ENCODE peak calls at places on chromosome 3, in seven cellular contexts. D, Y, U, F, A, C and N are unnamed samples.
A peak's percentile ranks its signal among the peaks of the same experiment; 100 is the strongest.

GRCh38 chr3:128489860-128490649 is 2.9 kb downstream of the GATA2 start:
- DNase-seq in U (peak; percentile 95), A (peak; percentile 49), Y (peak; percentile 72), D (no peak), F (peak; percentile 68), C (no peak), N (no peak)

GRCh38 chr3:141646760-141647561 is 91.1 kb upstream of the RNF7 start:
- DNase-seq in U (peak; percentile 59), Y (peak; percentile 82), A (peak; percentile 56), F (peak; percentile 88), D (peak; percentile 60), C (peak; percentile 57), N (no peak)

GRCh38 chr3:178340523-178340922 is 195.7 kb upstream of the KCNMB2 start:
- DNase-seq in C (no peak), D (no peak), A (no peak), Y (no peak), F (peak; percentile 15), U (no peak), N (no peak)

GRCh38 chr3:78633626-78634025 is 1134.2 kb downstream of the ROBO1 start:
- DNase-seq in U (no peak), A (no peak), Y (no peak), C (no peak), D (no peak), F (no peak), N (no peak)

GRCh38 chr3:47476644-47477199 is 981 bp upstream of the SCAP start:
- DNase-seq in D (no peak), C (no peak), U (no peak), F (no peak), Y (no peak), A (no peak), N (no peak)

GRCh38 chr3:42702066-42702951 is at the start of gene HHATL:
- DNase-seq in Y (no peak), F (no peak), U (no peak), D (peak; percentile 7), C (peak; percentile 82), A (peak; percentile 40), N (no peak)

GRCh38 chr3:140585828-140586227 is 92.0 kb upstream of the TRIM42 start:
- DNase-seq in Y (no peak), U (no peak), C (no peak), D (no peak), F (no peak), A (no peak), N (no peak)

GRCh38 chr3:29465836-29466235 is 185.0 kb downstream of the RBMS3 start:
- DNase-seq in F (no peak), D (no peak), C (peak; percentile 13), U (no peak), A (no peak), Y (no peak), N (no peak)

GRCh38 chr3:72571052-72571451 is 277.2 kb downstream of the SHQ1 start:
- DNase-seq in C (no peak), F (no peak), A (no peak), D (no peak), U (no peak), Y (no peak), N (no peak)

GRCh38 chr3:156787926-156788663 is 38.1 kb upstream of the LEKR1 start:
- DNase-seq in D (no peak), Y (no peak), A (no peak), U (no peak), F (peak; percentile 86), C (no peak), N (no peak)

GRCh38 chr3:185120126-185120525 is 32.7 kb downstream of the C3orf70 start:
- DNase-seq in F (no peak), U (no peak), C (no peak), A (no peak), Y (no peak), D (no peak), N (no peak)

GRCh38 chr3:100159564-100160153 is 45.4 kb upstream of the FILIP1L start:
- DNase-seq in C (no peak), U (no peak), Y (no peak), D (no peak), A (no peak), F (peak; percentile 10), N (no peak)

GRCh38 chr3:131948806-131949205 is 86.0 kb downstream of the CPNE4 start:
- DNase-seq in D (no peak), A (no peak), U (no peak), F (no peak), Y (no peak), C (no peak), N (no peak)

GRCh38 chr3:73493543-73494314 is 131.0 kb downstream of the PDZRN3 start:
- DNase-seq in D (no peak), F (no peak), C (no peak), Y (no peak), A (no peak), U (no peak), N (no peak)

GRCh38 chr3:5564278-5564666 is 376.8 kb downstream of the EDEM1 start:
- DNase-seq in D (no peak), Y (no peak), A (no peak), C (no peak), F (no peak), U (no peak), N (no peak)

GRCh38 chr3:66261318-66261717 is 40.5 kb downstream of the SLC25A26 start:
- DNase-seq in C (no peak), D (no peak), F (no peak), A (no peak), U (no peak), Y (no peak), N (no peak)

GRCh38 chr3:125202197-125202596 is 10.4 kb downstream of the SLC12A8 start:
- DNase-seq in C (no peak), A (no peak), F (no peak), D (no peak), U (peak; percentile 29), Y (peak; percentile 75), N (no peak)

GRCh38 chr3:192727032-192727847 is at the start of gene FGF12:
- DNase-seq in D (peak; percentile 20), A (peak; percentile 61), C (peak; percentile 86), F (peak; percentile 81), U (peak; percentile 96), Y (peak; percentile 96), N (peak; percentile 2)

GRCh38 chr3:196981657-196982056 is 13.0 kb upstream of the PIGZ start:
- DNase-seq in F (no peak), A (no peak), U (no peak), D (no peak), C (no peak), Y (no peak), N (no peak)

GRCh38 chr3:4314688-4315087 is 11.5 kb downstream of the SETMAR start:
- DNase-seq in C (no peak), A (no peak), D (no peak), Y (no peak), F (no peak), U (no peak), N (no peak)
- TF ChIP-seq CTCF in C (peak; percentile 6), A (peak; percentile 21), D (no peak), Y (no peak), F (peak; percentile 56), U (peak; percentile 37), N (no peak)

GRCh38 chr3:123085293-123085949 is 18.6 kb downstream of the PDIA5 start:
- DNase-seq in D (no peak), U (peak; percentile 28), Y (no peak), A (no peak), C (no peak), F (no peak), N (no peak)

GRCh38 chr3:123084192-123084591 is 17.4 kb downstream of the PDIA5 start:
- DNase-seq in F (no peak), D (no peak), Y (no peak), A (no peak), C (no peak), U (no peak), N (no peak)

GRCh38 chr3:123088360-123088759 is 21.5 kb downstream of the PDIA5 start:
- DNase-seq in F (no peak), D (no peak), U (no peak), C (no peak), Y (no peak), A (no peak), N (no peak)

GRCh38 chr3:123084738-123085237 is 18.0 kb downstream of the PDIA5 start:
- DNase-seq in U (no peak), F (no peak), A (no peak), C (no peak), Y (no peak), D (no peak), N (no peak)

DNA sequence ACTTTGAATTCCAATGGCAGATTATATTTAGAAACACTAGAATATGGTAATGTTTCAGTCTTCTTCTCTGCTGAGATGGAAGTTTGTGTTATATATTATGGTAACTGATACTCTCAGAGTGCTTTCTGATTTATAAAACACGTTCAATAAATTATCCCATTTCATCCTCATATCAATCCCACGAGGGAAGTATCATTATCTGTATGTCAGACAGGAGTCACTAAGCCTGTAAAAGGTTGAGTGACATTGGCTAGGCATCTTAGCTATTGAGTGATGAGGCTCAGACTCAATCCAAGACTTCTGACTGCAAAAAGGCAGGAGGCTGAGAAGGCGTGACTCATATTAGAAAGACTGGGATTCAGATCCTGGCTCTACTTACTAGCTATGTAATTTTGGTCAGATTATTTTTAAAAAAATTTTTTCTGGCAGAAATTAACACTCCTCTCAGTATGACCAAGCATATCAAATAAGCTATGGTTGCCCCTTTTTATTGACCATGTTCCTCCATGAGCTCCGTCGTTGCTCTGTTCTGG is 19.4 kb downstream of the PDIA5 start:
- DNase-seq in C (no peak), U (no peak), F (no peak), D (no peak), Y (no peak), A (no peak), N (no peak)
- H3K4me1 ChIP-seq in C (peaks cover 52% of the 10 kb centered on the region), U (peaks cover 85% of the 10 kb centered on the region), F (peaks cover 30% of the 10 kb centered on the region), D (peaks cover 60% of the 10 kb centered on the region), Y (peaks cover 49% of the 10 kb centered on the region), A (peaks cover 58% of the 10 kb centered on the region), N (peaks cover 47% of the 10 kb centered on the region)

DNA sequence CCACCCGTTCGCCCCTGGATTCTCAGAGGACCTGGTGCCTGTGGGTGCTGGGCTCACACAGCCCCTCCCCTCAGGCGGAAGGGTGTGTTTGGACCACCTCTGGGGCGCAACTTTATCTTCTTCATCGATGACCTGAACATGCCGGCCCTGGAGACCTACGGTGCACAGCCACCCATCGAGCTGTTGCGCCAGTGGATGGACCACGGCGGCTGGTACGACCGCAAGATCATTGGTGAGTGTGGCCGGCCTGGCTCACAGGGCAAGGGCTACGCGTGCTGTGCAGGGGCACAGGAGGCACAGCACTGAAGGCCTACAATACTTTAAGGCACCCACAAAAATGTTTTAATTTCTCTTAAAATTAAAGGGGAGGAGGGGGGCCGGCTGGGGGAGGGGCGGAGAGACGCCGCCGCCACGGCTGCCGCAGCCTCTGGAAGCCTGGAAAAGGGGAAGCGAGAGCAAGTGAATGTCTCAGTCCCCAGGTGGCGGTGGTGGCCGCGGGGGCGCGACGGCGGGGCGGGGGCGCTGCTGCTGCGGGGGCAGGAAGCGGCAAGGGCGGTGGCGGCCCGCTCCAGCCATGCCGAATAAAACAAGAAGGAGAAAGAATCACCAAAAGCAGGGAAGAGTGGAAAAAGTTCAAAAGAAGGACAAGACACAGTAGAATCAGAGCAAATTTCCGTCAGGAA is 56.8 kb downstream of the DNAH1 start:
- DNase-seq in Y (peak; percentile 70), C (peak; percentile 38), F (no peak), A (no peak), D (no peak), U (peak; percentile 67), N (no peak)
- TF ChIP-seq CTCF in Y (peak; percentile 42), C (no peak), F (no peak), A (peak; percentile 8), D (no peak), U (peak; percentile 33), N (no peak)

DNA sequence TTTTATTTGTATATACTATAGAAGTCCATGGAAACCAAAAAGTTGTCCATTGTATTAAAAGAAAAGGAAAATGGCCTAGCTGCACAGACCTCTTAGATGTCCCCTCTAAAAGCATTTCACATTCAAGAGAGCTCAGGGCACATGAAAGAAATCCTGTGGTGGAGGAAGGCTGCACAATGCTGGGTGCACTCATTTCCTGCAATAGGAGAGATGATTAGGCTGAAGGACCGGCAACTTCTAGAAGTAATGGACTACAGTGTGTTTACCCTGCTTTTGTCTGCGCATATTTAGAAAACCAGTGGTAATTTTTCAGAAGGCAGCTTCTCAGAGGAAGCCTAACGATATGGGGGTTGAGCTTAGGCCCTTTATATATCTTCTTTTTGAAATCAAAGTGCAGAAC is 25.4 kb downstream of the PPM1L start:
- DNase-seq in D (no peak), C (no peak), F (no peak), A (no peak), U (no peak), Y (no peak), N (no peak)
- H3K4me1 ChIP-seq in D (no peaks in the 10 kb centered on the region), C (peaks cover 11% of the 10 kb centered on the region), F (peaks cover 9% of the 10 kb centered on the region), A (no peaks in the 10 kb centered on the region), U (peaks cover 23% of the 10 kb centered on the region), Y (peaks cover 3% of the 10 kb centered on the region), N (peaks cover 4% of the 10 kb centered on the region)